ENCODE peak calls at places on chromosomes 7 and 10, in ten cellular contexts. A, B, V, F, Y, K, M, T, P and N are unnamed samples.

GRCh38 chr10:557792-558328 is 131.6 kb downstream of the DIP2C start:
- DNase-seq in A (no peak), B (no peak), V (no peak), F (no peak), Y (peak; percentile 10), K (no peak), M (no peak), T (peak; percentile 25), P (no peak), N (no peak)

GRCh38 chr7:1848013-1848640 is 178.1 kb downstream of the ELFN1 start:
- DNase-seq in A (peak; percentile 53), B (no peak), V (no peak), F (peak; percentile 28), Y (no peak), K (no peak), M (no peak), T (no peak), P (no peak), N (no peak)

GRCh38 chr10:46550795-46551700 is 5.4 kb downstream of the GPRIN2 start:
- DNase-seq in A (no peak), B (no peak), V (peak; percentile 92), F (peak; percentile 11), Y (no peak), K (no peak), M (no peak), T (no peak), P (no peak), N (peak; percentile 7)

GRCh38 chr10:34473174-34474059 is 341.7 kb downstream of the PARD3 start:
- DNase-seq in A (no peak), B (no peak), V (no peak), F (no peak), Y (no peak), K (no peak), M (no peak), T (no peak), P (no peak), N (no peak)

GRCh38 chr7:144763291-144763690 is 72.6 kb downstream of the TPK1 start:
- DNase-seq in A (no peak), B (no peak), V (no peak), F (no peak), Y (no peak), K (no peak), M (no peak), T (no peak), P (no peak), N (no peak)

GRCh38 chr10:72066318-72067284 is 21.8 kb downstream of the SPOCK2 start:
- DNase-seq in A (no peak), B (no peak), V (no peak), F (no peak), Y (no peak), K (no peak), M (no peak), T (no peak), P (no peak), N (no peak)

GRCh38 chr7:157543791-157544190 is 207.0 kb downstream of the DNAJB6 start:
- DNase-seq in A (no peak), B (no peak), V (no peak), F (peak; percentile 2), Y (no peak), K (no peak), M (no peak), T (no peak), P (no peak), N (no peak)

GRCh38 chr7:121620953-121621606 is 225.0 kb upstream of the FAM3C start:
- DNase-seq in A (no peak), B (no peak), V (no peak), F (no peak), Y (no peak), K (no peak), M (no peak), T (no peak), P (no peak), N (no peak)

GRCh38 chr7:72430531-72430930 is 18.4 kb upstream of the CALN1 start:
- DNase-seq in A (peak; percentile 27), B (no peak), V (no peak), F (no peak), Y (no peak), K (no peak), M (no peak), T (no peak), P (no peak), N (no peak)

GRCh38 chr10:13877154-13877909 is 290.6 kb downstream of the PRPF18 start:
- DNase-seq in A (peak; percentile 93), B (no peak), V (no peak), F (peak; percentile 77), Y (peak; percentile 16), K (no peak), M (no peak), T (no peak), P (no peak), N (peak; percentile 90)

GRCh38 chr7:2958416-2959342 is 85.0 kb downstream of the CARD11 start:
- DNase-seq in A (peak; percentile 34), B (no peak), V (no peak), F (no peak), Y (no peak), K (no peak), M (no peak), T (no peak), P (no peak), N (peak; percentile 50)

GRCh38 chr7:129877146-129877792 is 75.5 kb downstream of the UBE2H start:
- DNase-seq in A (no peak), B (peak; percentile 37), V (peak; percentile 31), F (no peak), Y (no peak), K (no peak), M (no peak), T (no peak), P (peak; percentile 34), N (no peak)

GRCh38 chr10:73965890-73966768 is 31.8 kb upstream of the VCL start:
- DNase-seq in A (peak; percentile 95), B (peak; percentile 99), V (no peak), F (peak; percentile 86), Y (peak; percentile 98), K (no peak), M (peak; percentile 99), T (peak; percentile 71), P (peak; percentile 98), N (peak; percentile 76)

GRCh38 chr10:114083040-114083439 is 39.4 kb downstream of the ADRB1 start:
- DNase-seq in A (no peak), B (no peak), V (no peak), F (no peak), Y (no peak), K (no peak), M (peak; percentile 61), T (no peak), P (no peak), N (no peak)

GRCh38 chr7:22814261-22815208 is 8.1 kb downstream of the TOMM7 start:
- DNase-seq in A (no peak), B (peak; percentile 58), V (peak; percentile 16), F (no peak), Y (no peak), K (no peak), M (peak; percentile 64), T (no peak), P (peak; percentile 32), N (no peak)

GRCh38 chr7:11009631-11010030 is 36.0 kb downstream of the PHF14 start:
- DNase-seq in A (no peak), B (no peak), V (no peak), F (no peak), Y (no peak), K (no peak), M (no peak), T (no peak), P (no peak), N (no peak)

GRCh38 chr7:149831730-149832219 is 6.4 kb upstream of the ZNF862 start:
- DNase-seq in A (no peak), B (no peak), V (no peak), F (no peak), Y (no peak), K (no peak), M (no peak), T (no peak), P (no peak), N (no peak)

GRCh38 chr7:157635148-157635500 is 298.3 kb downstream of the DNAJB6 start:
- DNase-seq in A (no peak), B (no peak), V (no peak), F (no peak), Y (no peak), K (no peak), M (no peak), T (no peak), P (no peak), N (no peak)

GRCh38 chr7:100655908-100656674 is at the start of gene ACTL6B:
- DNase-seq in A (no peak), B (no peak), V (no peak), F (peak; percentile 60), Y (no peak), K (no peak), M (no peak), T (peak; percentile 88), P (no peak), N (no peak)

GRCh38 chr7:107234436-107234835 is 65.6 kb downstream of the HBP1 start:
- DNase-seq in A (no peak), B (peak; percentile 39), V (no peak), F (no peak), Y (no peak), K (no peak), M (no peak), T (peak; percentile 12), P (no peak), N (no peak)

GRCh38 chr7:131898418-131898817 is 342.0 kb upstream of the PODXL start:
- DNase-seq in A (no peak), B (no peak), V (no peak), F (no peak), Y (no peak), K (no peak), M (peak; percentile 88), T (no peak), P (peak; percentile 78), N (peak; percentile 8)

GRCh38 chr10:61904711-61905445 is 3.4 kb downstream of the ARID5B start:
- DNase-seq in A (no peak), B (peak; percentile 97), V (peak; percentile 73), F (no peak), Y (peak; percentile 75), K (no peak), M (peak; percentile 80), T (no peak), P (peak; percentile 91), N (no peak)

GRCh38 chr10:98587156-98587555 is 140.4 kb upstream of the HPS1 start:
- DNase-seq in A (no peak), B (peak; percentile 48), V (no peak), F (no peak), Y (peak; percentile 32), K (no peak), M (no peak), T (no peak), P (no peak), N (no peak)

GRCh38 chr7:135802697-135803096 is 54.1 kb upstream of the FAM180A start:
- DNase-seq in A (no peak), B (peak; percentile 31), V (no peak), F (no peak), Y (no peak), K (no peak), M (no peak), T (no peak), P (peak; percentile 26), N (no peak)

GRCh38 chr7:132117636-132118035 is 458.6 kb downstream of the PLXNA4 start:
- DNase-seq in A (no peak), B (no peak), V (no peak), F (no peak), Y (no peak), K (no peak), M (no peak), T (no peak), P (no peak), N (no peak)

GRCh38 chr7:131196808-131197207 is 130.9 kb upstream of the MKLN1 start:
- DNase-seq in A (no peak), B (peak; percentile 26), V (no peak), F (peak; percentile 32), Y (no peak), K (no peak), M (no peak), T (no peak), P (no peak), N (no peak)

GRCh38 chr7:130606161-130606560 is 62.4 kb downstream of the COPG2 start:
- DNase-seq in A (no peak), B (no peak), V (no peak), F (no peak), Y (no peak), K (no peak), M (no peak), T (no peak), P (no peak), N (no peak)

GRCh38 chr7:45708046-45708950 is 134.1 kb downstream of the ADCY1 start:
- DNase-seq in A (peak; percentile 28), B (no peak), V (no peak), F (no peak), Y (no peak), K (no peak), M (no peak), T (no peak), P (no peak), N (no peak)